ENCODE peak calls at places on chromosomes 11 and 22, in six cellular contexts. S, H, M, Q, F and N are unnamed samples.

GRCh38 chr11:46901156-46901555 is 17.2 kb downstream of the LRP4 start:
- DNase-seq in F (peak), S (no peak), Q (no peak), M (no peak), H (no peak), N (no peak)

GRCh38 chr11:116202922-116203321 is 569.9 kb downstream of the BUD13 start:
- DNase-seq in Q (no peak), M (no peak), F (no peak), H (no peak), S (no peak), N (no peak)

GRCh38 chr11:45641961-45642360 is 23.5 kb downstream of the CHST1 start:
- DNase-seq in S (no peak), Q (no peak), H (no peak), M (no peak), F (no peak), N (no peak)

GRCh38 chr11:87368876-87369480 is 331.2 kb downstream of the TMEM135 start:
- DNase-seq in S (no peak), H (no peak), F (no peak), Q (no peak), M (no peak), N (peak)

GRCh38 chr22:29751139-29751538 is 15.7 kb downstream of the ZMAT5 start:
- DNase-seq in S (no peak), Q (no peak), M (no peak), H (no peak), F (peak), N (no peak)

GRCh38 chr22:23446796-23447350 is 133.2 kb downstream of the IGLL1 start:
- DNase-seq in F (no peak), H (no peak), Q (no peak), M (no peak), S (no peak), N (no peak)

GRCh38 chr11:120523196-120523595 is 11.6 kb downstream of the GRIK4 start:
- DNase-seq in S (no peak), H (no peak), Q (peak), M (no peak), F (no peak), N (peak)

GRCh38 chr22:49042877-49043859 is 784.5 kb downstream of the BRD1 start:
- DNase-seq in S (no peak), H (no peak), F (no peak), M (no peak), Q (no peak), N (no peak)

GRCh38 chr22:36386351-36386899 is 1.3 kb downstream of the MYH9 start:
- DNase-seq in M (peak), S (peak), Q (peak), H (no peak), F (peak), N (peak)

GRCh38 chr22:41603873-41604332 is 14.3 kb upstream of the PMM1 start:
- DNase-seq in H (no peak), S (no peak), F (no peak), M (no peak), Q (no peak), N (no peak)

GRCh38 chr22:46632646-46633249 is 12.6 kb downstream of the GRAMD4 start:
- DNase-seq in F (no peak), H (no peak), Q (no peak), M (no peak), S (no peak), N (no peak)

GRCh38 chr11:108501396-108501795 is 3.2 kb upstream of the POGLUT3 start:
- DNase-seq in F (peak), M (no peak), S (no peak), H (no peak), Q (no peak), N (no peak)

GRCh38 chr22:30580896-30581295 is 6.4 kb upstream of the GAL3ST1 start:
- DNase-seq in F (no peak), S (no peak), H (no peak), Q (no peak), M (no peak), N (no peak)

GRCh38 chr11:119585038-119585666 is 143.8 kb downstream of the NECTIN1 start:
- DNase-seq in F (peak), M (no peak), H (peak), Q (peak), S (no peak), N (peak)

GRCh38 chr22:40345801-40346177 is 511 bp upstream of the ADSL start:
- DNase-seq in M (no peak), F (peak), Q (peak), H (no peak), S (peak), N (no peak)

GRCh38 chr11:8726395-8726794 is 43.8 kb downstream of the RPL27A start:
- DNase-seq in F (no peak), H (no peak), Q (no peak), M (no peak), S (no peak), N (no peak)

GRCh38 chr11:124717421-124717785 is 22.3 kb upstream of the NRGN start:
- DNase-seq in S (no peak), F (no peak), M (no peak), Q (no peak), H (no peak), N (no peak)

GRCh38 chr11:85196955-85197354 is 430.2 kb downstream of the DLG2 start:
- DNase-seq in S (no peak), H (no peak), F (no peak), Q (no peak), M (no peak), N (no peak)

GRCh38 chr11:66126808-66127555 is 56.9 kb downstream of the PACS1 start:
- DNase-seq in Q (no peak), M (no peak), F (peak), S (peak), H (no peak), N (no peak)

GRCh38 chr11:45885274-45885920 is at the start of gene MAPK8IP1:
- DNase-seq in F (peak), M (no peak), H (peak), Q (peak), S (peak), N (peak)

GRCh38 chr11:116731821-116732739 is 40.7 kb downstream of the BUD13 start:
- DNase-seq in Q (no peak), S (no peak), F (no peak), M (no peak), H (no peak), N (no peak)

GRCh38 chr11:126544311-126545056 is 189.0 kb downstream of the ST3GAL4 start:
- DNase-seq in F (peak), Q (no peak), M (no peak), H (peak), S (no peak), N (peak)

GRCh38 chr11:108666373-108666772 is 1.5 kb downstream of the DDX10 start:
- DNase-seq in Q (no peak), H (no peak), S (no peak), M (no peak), F (peak), N (no peak)